ENCODE peak calls at places on chromosomes 16 and 17, in four cellular contexts. Y, V, C and D are unnamed samples.
A peak's percentile ranks its signal among the peaks of the same experiment; 100 is the strongest.

GRCh38 chr17:76709077-76709950 is 1.5 kb downstream of the MXRA7 start:
- DNase-seq in Y (no peak), V (peak; percentile 65), C (no peak), D (no peak)

GRCh38 chr16:87956169-87956770 is 5.0 kb downstream of the BANP start:
- DNase-seq in Y (peak; percentile 71), V (no peak), C (peak; percentile 64), D (peak; percentile 58)

GRCh38 chr16:88798772-88799455 is 4.7 kb upstream of the CDT1 start:
- DNase-seq in Y (no peak), V (peak; percentile 23), C (peak; percentile 83), D (no peak)

GRCh38 chr16:30409125-30410060 is 2.0 kb downstream of the ZNF771 start:
- DNase-seq in Y (peak; percentile 82), V (peak; percentile 92), C (peak; percentile 94), D (peak; percentile 98)

GRCh38 chr16:2811703-2812471 is 5.2 kb upstream of the PRSS21 start:
- DNase-seq in Y (no peak), V (no peak), C (no peak), D (no peak)

GRCh38 chr17:71948703-71949422 is 172.0 kb upstream of the SOX9 start:
- DNase-seq in Y (no peak), V (no peak), C (no peak), D (no peak)

GRCh38 chr17:30952645-30953393 is 18.0 kb upstream of the RNF135 start:
- DNase-seq in Y (no peak), V (no peak), C (peak; percentile 34), D (no peak)

GRCh38 chr16:739560-740458 is 988 bp downstream of the CIAO3 start:
- DNase-seq in Y (no peak), V (no peak), C (no peak), D (no peak)

GRCh38 chr16:16868727-16869126 is 489.8 kb downstream of the NPIPA7 start:
- DNase-seq in Y (no peak), V (peak; percentile 37), C (no peak), D (no peak)

GRCh38 chr16:83666449-83666848 is 141.3 kb upstream of the HSBP1 start:
- DNase-seq in Y (no peak), V (no peak), C (no peak), D (no peak)

GRCh38 chr17:68255731-68256538 is 8.1 kb downstream of the AMZ2 start:
- DNase-seq in Y (no peak), V (no peak), C (peak; percentile 56), D (no peak)

GRCh38 chr17:12402963-12403622 is 262.6 kb upstream of the MYOCD start:
- DNase-seq in Y (no peak), V (no peak), C (no peak), D (no peak)

GRCh38 chr17:42422412-42422957 is 571 bp downstream of the CAVIN1 start:
- DNase-seq in Y (no peak), V (peak; percentile 71), C (no peak), D (no peak)

GRCh38 chr17:9298135-9298534 is 276.8 kb downstream of the NTN1 start:
- DNase-seq in Y (no peak), V (no peak), C (no peak), D (no peak)

GRCh38 chr17:17027442-17028058 is 14.7 kb upstream of the MPRIP start:
- DNase-seq in Y (no peak), V (no peak), C (no peak), D (no peak)